ENCODE peak calls at places on chromosomes 2 and 18, in six cellular contexts. Y, J, S, D, R and P are unnamed samples.

GRCh38 chr18:9915291-9916066 is 1.7 kb downstream of the VAPA start:
- DNase-seq in Y (no peak), J (no peak), S (no peak), D (no peak), R (no peak), P (no peak)

GRCh38 chr2:215793747-215794595 is 219.4 kb downstream of the MREG start:
- DNase-seq in Y (peak), J (peak), S (peak), D (no peak), R (peak), P (no peak)

GRCh38 chr18:59696311-59697235 is 650 bp downstream of the CCBE1 start:
- DNase-seq in Y (no peak), J (no peak), S (no peak), D (no peak), R (no peak), P (no peak)

GRCh38 chr2:189421644-189422043 is 19.6 kb upstream of the WDR75 start:
- DNase-seq in Y (no peak), J (no peak), S (no peak), D (no peak), R (no peak), P (no peak)

GRCh38 chr2:162688403-162688802 is 150.2 kb downstream of the KCNH7 start:
- DNase-seq in Y (no peak), J (no peak), S (no peak), D (no peak), R (no peak), P (no peak)

GRCh38 chr2:119234021-119235019 is 10.7 kb downstream of the STEAP3 start:
- DNase-seq in Y (no peak), J (peak), S (no peak), D (no peak), R (peak), P (peak)

GRCh38 chr2:128320609-128321420 is 2.1 kb upstream of the HS6ST1 start:
- DNase-seq in Y (no peak), J (no peak), S (no peak), D (no peak), R (no peak), P (no peak)

GRCh38 chr2:167966937-167967913 is 280.2 kb downstream of the STK39 start:
- DNase-seq in Y (no peak), J (no peak), S (no peak), D (no peak), R (no peak), P (no peak)

GRCh38 chr2:105769504-105769903 is 24.8 kb downstream of the NCK2 start:
- DNase-seq in Y (no peak), J (no peak), S (no peak), D (no peak), R (peak), P (no peak)

GRCh38 chr18:12647773-12648172 is 10.1 kb downstream of the SPIRE1 start:
- DNase-seq in Y (no peak), J (no peak), S (no peak), D (no peak), R (no peak), P (no peak)

GRCh38 chr2:1911811-1912210 is 167.5 kb upstream of the PXDN start:
- DNase-seq in Y (no peak), J (no peak), S (no peak), D (no peak), R (no peak), P (no peak)

GRCh38 chr18:37565985-37566478 is 434 bp upstream of the CELF4 start:
- DNase-seq in Y (no peak), J (no peak), S (no peak), D (no peak), R (no peak), P (no peak)

GRCh38 chr2:216774180-216774579 is 78.8 kb upstream of the IGFBP5 start:
- DNase-seq in Y (no peak), J (no peak), S (no peak), D (no peak), R (no peak), P (no peak)

GRCh38 chr2:238421695-238422035 is 5.1 kb upstream of the ASB1 start:
- DNase-seq in Y (no peak), J (no peak), S (no peak), D (no peak), R (no peak), P (no peak)

GRCh38 chr2:84435331-84436081 is 23.6 kb downstream of the SUCLG1 start:
- DNase-seq in Y (no peak), J (no peak), S (no peak), D (no peak), R (no peak), P (no peak)

GRCh38 chr2:8009010-8009597 is 672.8 kb upstream of the ID2 start:
- DNase-seq in Y (no peak), J (no peak), S (no peak), D (no peak), R (peak), P (no peak)

GRCh38 chr2:26072925-26073768 is 39.3 kb downstream of the RAB10 start:
- DNase-seq in Y (no peak), J (peak), S (no peak), D (no peak), R (peak), P (no peak)

GRCh38 chr18:26965206-26965605 is 99.7 kb upstream of the AQP4 start:
- DNase-seq in Y (no peak), J (no peak), S (no peak), D (no peak), R (no peak), P (no peak)

GRCh38 chr2:95343429-95344207 is 46.5 kb downstream of the KCNIP3 start:
- DNase-seq in Y (no peak), J (no peak), S (no peak), D (no peak), R (no peak), P (no peak)

GRCh38 chr18:57205641-57206040 is 58.8 kb downstream of the BOD1L2 start:
- DNase-seq in Y (no peak), J (no peak), S (no peak), D (no peak), R (no peak), P (no peak)

GRCh38 chr2:160091381-160091780 is 29.0 kb upstream of the PLA2R1 start:
- DNase-seq in Y (no peak), J (no peak), S (no peak), D (no peak), R (no peak), P (no peak)

GRCh38 chr18:54801374-54801773 is 26.9 kb upstream of the RAB27B start:
- DNase-seq in Y (no peak), J (peak), S (no peak), D (no peak), R (no peak), P (no peak)

GRCh38 chr2:46387886-46388515 is 90.8 kb downstream of the EPAS1 start:
- DNase-seq in Y (no peak), J (peak), S (no peak), D (no peak), R (no peak), P (no peak)

GRCh38 chr2:127647242-127648190 is 1.6 kb downstream of the GPR17 start:
- DNase-seq in Y (no peak), J (no peak), S (no peak), D (no peak), R (no peak), P (no peak)

GRCh38 chr2:119063146-119063545 is 95.4 kb downstream of the C1QL2 start:
- DNase-seq in Y (no peak), J (no peak), S (no peak), D (no peak), R (no peak), P (no peak)

GRCh38 chr18:69934866-69935265 is 12.8 kb downstream of the CD226 start:
- DNase-seq in Y (no peak), J (no peak), S (no peak), D (no peak), R (no peak), P (no peak)

GRCh38 chr18:58761241-58761969 is 90.1 kb downstream of the MALT1 start:
- DNase-seq in Y (no peak), J (no peak), S (peak), D (no peak), R (no peak), P (no peak)

GRCh38 chr2:240997856-240998705 is at the start of gene SNED1:
- DNase-seq in Y (peak), J (peak), S (no peak), D (no peak), R (peak), P (peak)

GRCh38 chr2:240615409-240615808 is 9.9 kb upstream of the GPR35 start:
- DNase-seq in Y (no peak), J (no peak), S (no peak), D (no peak), R (no peak), P (no peak)

GRCh38 chr2:138948070-138948539 is 167.9 kb upstream of the NXPH2 start:
- DNase-seq in Y (peak), J (no peak), S (no peak), D (no peak), R (no peak), P (no peak)

GRCh38 chr2:214740867-214741266 is 68.6 kb downstream of the BARD1 start:
- DNase-seq in Y (no peak), J (no peak), S (no peak), D (no peak), R (no peak), P (no peak)

GRCh38 chr2:230362030-230362691 is 35.2 kb downstream of the SP140L start:
- DNase-seq in Y (no peak), J (no peak), S (no peak), D (no peak), R (no peak), P (no peak)

GRCh38 chr2:37802106-37802791 is 122.8 kb upstream of the RMDN2 start:
- DNase-seq in Y (no peak), J (no peak), S (no peak), D (no peak), R (no peak), P (no peak)

GRCh38 chr18:32769242-32770180 is 3.3 kb downstream of the KLHL14 start:
- DNase-seq in Y (no peak), J (peak), S (no peak), D (no peak), R (no peak), P (no peak)

GRCh38 chr2:28390857-28391563 is 1.6 kb upstream of the FOSL2 start:
- DNase-seq in Y (no peak), J (no peak), S (no peak), D (no peak), R (peak), P (no peak)

GRCh38 chr2:80007722-80008503 is 296.6 kb downstream of the LRRTM1 start:
- DNase-seq in Y (no peak), J (no peak), S (no peak), D (peak), R (no peak), P (peak)

GRCh38 chr2:178912416-178913056 is 105.3 kb upstream of the TTN start:
- DNase-seq in Y (no peak), J (no peak), S (no peak), D (no peak), R (no peak), P (no peak)

GRCh38 chr2:69582582-69583176 is 60.9 kb downstream of the AAK1 start:
- DNase-seq in Y (no peak), J (peak), S (no peak), D (no peak), R (peak), P (no peak)
- TF ChIP-seq ZNF274 in Y (no peak), J (no peak), S (no peak), D (no peak), R (no peak), P (no peak)

GRCh38 chr2:233059547-233059796 is 670 bp upstream of the INPP5D start:
- DNase-seq in Y (no peak), J (peak), S (no peak), D (no peak), R (no peak), P (no peak)
- H3K9ac ChIP-seq in Y (no peak), J (peak), S (peak), D (no peak), R (no peak), P (no peak)

GRCh38 chr2:193965263-193965662 is 1691.8 kb upstream of the SLC39A10 start:
- DNase-seq in Y (no peak), J (no peak), S (no peak), D (no peak), R (no peak), P (no peak)

GRCh38 chr2:193966590-193966989 is 1690.4 kb upstream of the SLC39A10 start:
- DNase-seq in Y (peak), J (no peak), S (no peak), D (no peak), R (no peak), P (no peak)

DNA sequence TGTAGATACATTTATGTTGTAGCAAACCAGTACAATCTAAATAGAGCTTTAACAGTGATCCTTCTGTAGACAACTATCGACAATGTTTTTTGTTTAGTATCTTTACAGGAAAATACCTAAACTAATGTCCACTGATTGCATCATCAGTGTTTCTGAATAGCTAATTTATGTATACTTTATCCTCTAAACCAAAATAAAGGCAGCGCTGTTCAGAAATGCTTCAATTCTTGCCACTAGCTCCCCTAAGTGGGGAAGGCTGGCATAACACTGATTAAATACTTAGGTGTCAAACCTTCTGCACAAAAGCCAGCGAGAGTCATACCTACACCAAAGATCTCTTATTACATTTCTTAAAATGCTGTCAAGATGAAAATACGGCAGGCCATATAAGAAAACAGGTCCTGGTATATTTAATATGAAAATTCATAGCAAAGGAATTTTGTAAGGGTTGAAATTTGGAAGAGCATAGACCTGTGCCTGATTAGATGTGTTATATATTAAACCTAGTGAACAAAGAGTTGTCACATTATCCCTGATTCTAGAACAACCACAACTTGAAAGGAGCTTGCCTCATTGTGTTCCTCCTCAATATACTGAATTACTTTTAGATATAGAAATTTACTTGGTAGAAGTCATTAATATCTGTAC is 1693.4 kb upstream of the SLC39A10 start:
- DNase-seq in Y (peak), J (peak), S (no peak), D (no peak), R (peak), P (peak)
- TF ChIP-seq ZNF274 in Y (no peak), J (no peak), S (no peak), D (no peak), R (no peak), P (no peak)

GRCh38 chr2:67259581-67260347 is 137.4 kb upstream of the ETAA1 start:
- DNase-seq in Y (no peak), J (no peak), S (no peak), D (no peak), R (no peak), P (no peak)

GRCh38 chr2:67256892-67257291 is 140.2 kb upstream of the ETAA1 start:
- DNase-seq in Y (no peak), J (no peak), S (no peak), D (no peak), R (no peak), P (no peak)

GRCh38 chr2:67255933-67256615 is 141.1 kb upstream of the ETAA1 start:
- DNase-seq in Y (no peak), J (no peak), S (no peak), D (no peak), R (no peak), P (no peak)

GRCh38 chr2:67260348-67261277 is 136.5 kb upstream of the ETAA1 start:
- DNase-seq in Y (no peak), J (no peak), S (no peak), D (no peak), R (no peak), P (no peak)
- H3K9ac ChIP-seq in Y (no peak), J (no peak), S (no peak), D (no peak), R (no peak), P (no peak)

GRCh38 chr2:123438277-123439050 is 586.6 kb upstream of the CNTNAP5 start:
- DNase-seq in Y (no peak), J (no peak), S (no peak), D (no peak), R (no peak), P (no peak)
- TF ChIP-seq ZNF274 in Y (no peak), J (no peak), S (no peak), D (no peak), R (no peak), P (no peak)

GRCh38 chr2:200137275-200137674 is 169.2 kb upstream of the SPATS2L start:
- DNase-seq in Y (no peak), J (no peak), S (no peak), D (no peak), R (no peak), P (no peak)

GRCh38 chr2:200137691-200138090 is 168.8 kb upstream of the SPATS2L start:
- DNase-seq in Y (no peak), J (no peak), S (no peak), D (no peak), R (no peak), P (no peak)

GRCh38 chr2:200136655-200137054 is 169.8 kb upstream of the SPATS2L start:
- DNase-seq in Y (no peak), J (no peak), S (no peak), D (no peak), R (no peak), P (peak)

GRCh38 chr2:200135082-200135481 is 171.4 kb upstream of the SPATS2L start:
- DNase-seq in Y (no peak), J (no peak), S (no peak), D (no peak), R (no peak), P (no peak)

GRCh38 chr2:200138386-200139184 is 167.9 kb upstream of the SPATS2L start:
- DNase-seq in Y (no peak), J (no peak), S (no peak), D (no peak), R (no peak), P (no peak)
- H3K9ac ChIP-seq in Y (no peak), J (no peak), S (no peak), D (no peak), R (no peak), P (no peak)